ENCODE peak calls at places on chromosomes 12 and 14, in seven cellular contexts. One of them, this sample, is unnamed.

GRCh38 chr12:6343518-6343917 is 1.6 kb upstream of the TNFRSF1A start:
- DNase-seq in H1: no peak
- DNase-seq in neuronal stem cell: no peak
- DNase-seq in IMR-90: no peak
- DNase-seq in mesendoderm: peak; percentile 53
- DNase-seq in H9: no peak
- DNase-seq in mesenchymal stem cell: no peak
- DNase-seq in this sample: no peak

GRCh38 chr12:52037248-52037861 is 13.9 kb upstream of the NR4A1 start:
- DNase-seq in H1: peak; percentile 75
- DNase-seq in neuronal stem cell: no peak
- DNase-seq in IMR-90: peak; percentile 46
- DNase-seq in mesendoderm: peak; percentile 72
- DNase-seq in H9: peak; percentile 61
- DNase-seq in mesenchymal stem cell: peak; percentile 74
- DNase-seq in this sample: peak; percentile 86

GRCh38 chr14:73500360-73500759 is 9.6 kb downstream of the RIOX1 start:
- DNase-seq in H1: no peak
- DNase-seq in neuronal stem cell: no peak
- DNase-seq in IMR-90: no peak
- DNase-seq in mesendoderm: no peak
- DNase-seq in H9: no peak
- DNase-seq in mesenchymal stem cell: no peak
- DNase-seq in this sample: peak; percentile 40

GRCh38 chr12:111761099-111761498 is 5.6 kb upstream of the ALDH2 start:
- DNase-seq in H1: no peak
- DNase-seq in neuronal stem cell: no peak
- DNase-seq in IMR-90: no peak
- DNase-seq in mesendoderm: no peak
- DNase-seq in H9: no peak
- DNase-seq in mesenchymal stem cell: no peak
- DNase-seq in this sample: no peak

GRCh38 chr12:81668475-81668874 is 90.7 kb downstream of the PPFIA2 start:
- DNase-seq in H1: no peak
- DNase-seq in neuronal stem cell: no peak
- DNase-seq in IMR-90: peak; percentile 43
- DNase-seq in mesendoderm: peak; percentile 66
- DNase-seq in H9: no peak
- DNase-seq in mesenchymal stem cell: peak; percentile 67
- DNase-seq in this sample: peak; percentile 24

GRCh38 chr12:6211421-6211869 is 11.2 kb downstream of the CD9 start:
- DNase-seq in H1: no peak
- DNase-seq in neuronal stem cell: no peak
- DNase-seq in IMR-90: peak; percentile 91
- DNase-seq in mesendoderm: no peak
- DNase-seq in H9: no peak
- DNase-seq in mesenchymal stem cell: peak; percentile 89
- DNase-seq in this sample: no peak

GRCh38 chr12:107775093-107775721 is 703 bp downstream of the ASCL4 start:
- DNase-seq in H1: peak; percentile 85
- DNase-seq in neuronal stem cell: peak; percentile 67
- DNase-seq in IMR-90: no peak
- DNase-seq in mesendoderm: peak; percentile 63
- DNase-seq in H9: peak; percentile 91
- DNase-seq in mesenchymal stem cell: no peak
- DNase-seq in this sample: no peak

GRCh38 chr12:94263011-94263786 is 114.8 kb downstream of the PLXNC1 start:
- DNase-seq in H1: no peak
- DNase-seq in neuronal stem cell: no peak
- DNase-seq in IMR-90: no peak
- DNase-seq in mesendoderm: no peak
- DNase-seq in H9: no peak
- DNase-seq in mesenchymal stem cell: no peak
- DNase-seq in this sample: no peak

GRCh38 chr14:74333909-74334308 is 14.4 kb upstream of the VRTN start:
- DNase-seq in H1: no peak
- DNase-seq in neuronal stem cell: no peak
- DNase-seq in IMR-90: peak; percentile 85
- DNase-seq in mesendoderm: peak; percentile 39
- DNase-seq in H9: no peak
- DNase-seq in mesenchymal stem cell: peak; percentile 26
- DNase-seq in this sample: peak; percentile 4

GRCh38 chr12:117111386-117112267 is 12.4 kb upstream of the TESC start:
- DNase-seq in H1: peak; percentile 60
- DNase-seq in neuronal stem cell: no peak
- DNase-seq in IMR-90: no peak
- DNase-seq in mesendoderm: peak; percentile 57
- DNase-seq in H9: peak; percentile 63
- DNase-seq in mesenchymal stem cell: no peak
- DNase-seq in this sample: no peak

GRCh38 chr14:104718147-104718546 is 5.9 kb upstream of the ADSS1 start:
- DNase-seq in H1: no peak
- DNase-seq in neuronal stem cell: no peak
- DNase-seq in IMR-90: no peak
- DNase-seq in mesendoderm: no peak
- DNase-seq in H9: no peak
- DNase-seq in mesenchymal stem cell: no peak
- DNase-seq in this sample: no peak
- H2BK120ac ChIP-seq in H1: no peak overlapping the region
- H2BK120ac ChIP-seq in neuronal stem cell: no peak overlapping the region
- H2BK120ac ChIP-seq in IMR-90: no peak overlapping the region
- H2BK120ac ChIP-seq in mesendoderm: no peak overlapping the region
- H2BK120ac ChIP-seq in H9: no peak overlapping the region
- H2BK120ac ChIP-seq in mesenchymal stem cell: no peak overlapping the region
- H2BK120ac ChIP-seq in this sample: no peak overlapping the region

DNA sequence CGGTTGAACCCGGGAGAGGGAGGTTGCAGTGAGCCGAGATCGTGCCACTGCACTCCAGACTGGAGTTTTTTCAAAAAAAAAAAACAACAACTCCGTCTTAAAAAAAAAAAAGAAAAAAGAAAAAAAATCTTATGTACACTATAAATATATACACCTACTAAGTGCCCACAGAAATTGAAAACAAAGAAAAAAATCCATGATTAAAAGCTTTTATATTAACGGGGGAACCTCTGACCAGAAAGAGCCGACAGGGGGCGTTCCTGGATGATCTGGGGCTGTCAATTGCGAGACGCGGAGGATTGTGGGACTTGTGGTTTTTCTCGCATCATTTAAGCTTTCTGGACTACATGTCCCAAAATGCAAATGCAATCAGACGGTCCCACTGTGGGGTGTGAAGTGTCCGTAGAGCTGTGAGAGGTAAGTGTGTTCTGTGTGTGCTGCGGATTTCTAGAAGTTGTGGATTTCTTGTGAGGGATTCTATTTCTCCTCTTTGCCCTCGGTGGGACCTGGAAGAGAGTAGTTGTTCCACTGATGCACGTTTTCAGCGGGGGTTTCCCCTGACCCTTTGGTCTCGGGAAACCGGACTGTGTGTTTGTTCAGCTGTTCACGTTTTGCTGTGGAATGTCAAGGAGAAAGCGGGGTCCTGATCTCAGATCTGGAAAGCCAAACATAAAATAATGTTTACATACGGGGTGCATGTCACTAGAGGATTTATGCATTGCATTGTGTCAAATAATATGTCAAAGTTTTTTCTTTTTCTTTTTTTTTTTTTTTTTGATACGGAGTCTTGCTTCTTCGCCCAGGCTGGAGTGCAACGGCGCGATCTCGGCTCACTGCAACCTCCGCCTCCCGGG is at the start of gene SIRT4:
- DNase-seq in H1: peak; percentile 87
- DNase-seq in neuronal stem cell: peak; percentile 90
- DNase-seq in IMR-90: peak; percentile 94
- DNase-seq in mesendoderm: peak; percentile 96
- DNase-seq in H9: peak; percentile 90
- DNase-seq in mesenchymal stem cell: peak; percentile 96
- DNase-seq in this sample: peak; percentile 91
- H2AK5ac ChIP-seq in H1: no peak within 1 kb of the TSS
- H2AK5ac ChIP-seq in neuronal stem cell: no peak within 1 kb of the TSS
- H2AK5ac ChIP-seq in IMR-90: no peak within 1 kb of the TSS
- H2AK5ac ChIP-seq in mesendoderm: no peak within 1 kb of the TSS
- H2AK5ac ChIP-seq in H9: no peak within 1 kb of the TSS
- H2AK5ac ChIP-seq in mesenchymal stem cell: no peak within 1 kb of the TSS
- H2AK5ac ChIP-seq in this sample: no peak within 1 kb of the TSS

GRCh38 chr12:31961137-31961536 is 1.9 kb downstream of the RESF1 start:
- DNase-seq in H1: no peak
- DNase-seq in neuronal stem cell: no peak
- DNase-seq in IMR-90: no peak
- DNase-seq in mesendoderm: no peak
- DNase-seq in H9: no peak
- DNase-seq in mesenchymal stem cell: no peak
- DNase-seq in this sample: no peak
- H2BK120ac ChIP-seq in H1: no peak overlapping the region
- H2BK120ac ChIP-seq in neuronal stem cell: no peak overlapping the region
- H2BK120ac ChIP-seq in IMR-90: no peak overlapping the region
- H2BK120ac ChIP-seq in mesendoderm: no peak overlapping the region
- H2BK120ac ChIP-seq in H9: no peak overlapping the region
- H2BK120ac ChIP-seq in mesenchymal stem cell: no peak overlapping the region
- H2BK120ac ChIP-seq in this sample: no peak overlapping the region

DNA sequence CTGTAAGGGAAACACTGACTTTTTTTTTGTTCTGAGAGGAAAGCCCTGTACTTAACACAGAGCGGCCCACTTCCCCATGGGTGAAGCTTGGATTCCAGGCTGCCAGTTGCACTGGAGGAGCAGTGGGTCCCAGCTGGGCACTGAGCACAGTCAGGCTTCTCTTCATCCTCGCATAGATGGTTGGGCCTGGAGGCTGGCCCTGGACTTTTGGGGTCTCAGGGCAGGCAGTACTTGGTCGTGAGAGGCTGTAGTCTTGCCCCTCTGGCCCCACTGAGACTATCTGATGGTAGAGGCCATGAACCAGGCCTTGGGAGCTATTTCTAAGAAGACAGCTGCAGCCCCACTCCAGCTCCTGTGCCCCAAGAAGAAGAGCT is 6.2 kb upstream of the LHX5 start:
- DNase-seq in H1: no peak
- DNase-seq in neuronal stem cell: no peak
- DNase-seq in IMR-90: no peak
- DNase-seq in mesendoderm: no peak
- DNase-seq in H9: no peak
- DNase-seq in mesenchymal stem cell: no peak
- DNase-seq in this sample: no peak
- H2AK5ac ChIP-seq in H1: no peak overlapping the region
- H2AK5ac ChIP-seq in neuronal stem cell: no peak overlapping the region
- H2AK5ac ChIP-seq in IMR-90: no peak overlapping the region
- H2AK5ac ChIP-seq in mesendoderm: no peak overlapping the region
- H2AK5ac ChIP-seq in H9: no peak overlapping the region
- H2AK5ac ChIP-seq in mesenchymal stem cell: no peak overlapping the region
- H2AK5ac ChIP-seq in this sample: no peak overlapping the region

DNA sequence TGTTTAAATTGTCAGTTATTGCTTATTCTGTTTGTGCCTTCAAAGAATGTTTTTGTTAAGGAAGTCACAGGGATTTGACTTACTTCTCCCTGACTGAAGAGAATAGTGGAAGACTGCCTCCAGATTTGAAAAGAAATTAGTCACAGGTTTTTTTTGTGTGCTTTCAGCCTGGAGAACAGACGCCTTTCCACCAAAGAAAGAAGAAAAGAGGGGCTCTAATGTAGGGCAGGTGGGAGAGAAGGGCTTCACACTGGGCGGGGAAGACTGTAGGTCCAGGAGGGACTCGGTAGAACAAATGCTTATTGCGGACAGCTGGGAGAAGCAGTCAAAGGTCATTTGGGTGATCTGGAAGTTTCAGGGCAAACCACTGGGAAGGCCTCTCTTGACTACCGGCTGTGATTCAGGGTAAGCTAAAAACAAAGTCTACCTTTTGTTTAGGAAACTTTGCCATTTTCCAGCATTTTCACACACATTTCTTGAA is 76.8 kb downstream of the SAMD4A start:
- DNase-seq in H1: no peak
- DNase-seq in neuronal stem cell: no peak
- DNase-seq in IMR-90: no peak
- DNase-seq in mesendoderm: no peak
- DNase-seq in H9: no peak
- DNase-seq in mesenchymal stem cell: peak; percentile 55
- DNase-seq in this sample: no peak
- H2BK120ac ChIP-seq in H1: no peak overlapping the region
- H2BK120ac ChIP-seq in neuronal stem cell: no peak overlapping the region
- H2BK120ac ChIP-seq in IMR-90: peak overlapping the region; percentile 35
- H2BK120ac ChIP-seq in mesendoderm: peak overlapping the region; percentile 66
- H2BK120ac ChIP-seq in H9: no peak overlapping the region
- H2BK120ac ChIP-seq in mesenchymal stem cell: peak overlapping the region; percentile 11
- H2BK120ac ChIP-seq in this sample: peak overlapping the region; percentile 84

DNA sequence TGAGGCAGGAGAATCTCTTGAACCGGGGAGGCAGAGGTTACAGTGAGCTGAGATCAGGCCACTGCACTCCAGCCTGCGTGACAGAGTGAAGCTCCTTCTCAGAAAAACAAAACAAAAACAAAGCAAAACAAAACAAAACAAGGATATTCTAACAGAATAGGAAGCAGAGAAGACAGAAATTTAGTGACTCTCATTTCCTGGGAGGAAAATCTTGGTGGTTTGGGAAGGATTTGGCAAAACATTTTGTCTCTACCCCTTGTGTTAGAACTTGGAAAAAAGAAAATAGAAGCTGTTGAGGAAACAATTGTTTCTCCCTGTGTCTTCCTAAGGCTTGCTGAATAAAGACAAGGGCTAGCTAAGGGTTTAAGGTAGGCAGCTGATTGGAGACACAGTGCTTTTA is 79.7 kb upstream of the PTPRR start:
- DNase-seq in H1: no peak
- DNase-seq in neuronal stem cell: no peak
- DNase-seq in IMR-90: no peak
- DNase-seq in mesendoderm: no peak
- DNase-seq in H9: no peak
- DNase-seq in mesenchymal stem cell: no peak
- DNase-seq in this sample: no peak
- H2AK5ac ChIP-seq in H1: no peak overlapping the region
- H2AK5ac ChIP-seq in neuronal stem cell: no peak overlapping the region
- H2AK5ac ChIP-seq in IMR-90: no peak overlapping the region
- H2AK5ac ChIP-seq in mesendoderm: no peak overlapping the region
- H2AK5ac ChIP-seq in H9: no peak overlapping the region
- H2AK5ac ChIP-seq in mesenchymal stem cell: no peak overlapping the region
- H2AK5ac ChIP-seq in this sample: no peak overlapping the region

This sample was measured in trophoblast cell.